ENCODE peak calls at places on chromosomes 16 and 17, in four cellular contexts. One of them, this sample, is unnamed.

GRCh38 chr17:33560165-33560564 is 267.1 kb upstream of the ASIC2 start:
- DNase-seq in K562: no peak
- DNase-seq in HepG2: no peak
- DNase-seq in GM12878: no peak
- DNase-seq in this sample: no peak

GRCh38 chr16:17373533-17373932 is 97.2 kb downstream of the XYLT1 start:
- DNase-seq in K562: no peak
- DNase-seq in HepG2: no peak
- DNase-seq in GM12878: no peak
- DNase-seq in this sample: no peak

GRCh38 chr16:27107185-27107592 is 40.5 kb downstream of the C16orf82 start:
- DNase-seq in K562: peak; percentile 39
- DNase-seq in HepG2: no peak
- DNase-seq in GM12878: no peak
- DNase-seq in this sample: no peak

GRCh38 chr17:66676421-66676820 is 158.5 kb upstream of the CACNG5 start:
- DNase-seq in K562: no peak
- DNase-seq in HepG2: no peak
- DNase-seq in GM12878: no peak
- DNase-seq in this sample: no peak

GRCh38 chr16:68707341-68708152 is 29.5 kb upstream of the CDH1 start:
- DNase-seq in K562: peak; percentile 56
- DNase-seq in HepG2: peak; percentile 81
- DNase-seq in GM12878: no peak
- DNase-seq in this sample: peak; percentile 67

GRCh38 chr17:6413073-6413472 is 21.8 kb downstream of the AIPL1 start:
- DNase-seq in K562: peak; percentile 52
- DNase-seq in HepG2: peak; percentile 40
- DNase-seq in GM12878: no peak
- DNase-seq in this sample: no peak

GRCh38 chr16:78686601-78687000 is 587.1 kb downstream of the WWOX start:
- DNase-seq in K562: no peak
- DNase-seq in HepG2: no peak
- DNase-seq in GM12878: no peak
- DNase-seq in this sample: no peak

GRCh38 chr17:44707755-44708400 is 587 bp upstream of the DBF4B start:
- DNase-seq in K562: peak; percentile 27
- DNase-seq in HepG2: no peak
- DNase-seq in GM12878: no peak
- DNase-seq in this sample: no peak

GRCh38 chr16:29899516-29900101 is at the start of gene SEZ6L2:
- DNase-seq in K562: peak; percentile 74
- DNase-seq in HepG2: peak; percentile 94
- DNase-seq in GM12878: no peak
- DNase-seq in this sample: peak; percentile 90

GRCh38 chr17:21392257-21392656 is 16.1 kb downstream of the KCNJ12 start:
- DNase-seq in K562: no peak
- DNase-seq in HepG2: no peak
- DNase-seq in GM12878: no peak
- DNase-seq in this sample: no peak

GRCh38 chr16:20822451-20823128 is 16.3 kb downstream of the REXO5 start:
- DNase-seq in K562: no peak
- DNase-seq in HepG2: no peak
- DNase-seq in GM12878: no peak
- DNase-seq in this sample: no peak

GRCh38 chr17:28347261-28347891 is 10.0 kb downstream of the POLDIP2 start:
- DNase-seq in K562: no peak
- DNase-seq in HepG2: no peak
- DNase-seq in GM12878: no peak
- DNase-seq in this sample: no peak

GRCh38 chr16:47358816-47359215 is 102.0 kb downstream of the ITFG1 start:
- DNase-seq in K562: no peak
- DNase-seq in HepG2: no peak
- DNase-seq in GM12878: no peak
- DNase-seq in this sample: no peak

GRCh38 chr16:15553313-15554088 is 89.5 kb downstream of the MARF1 start:
- DNase-seq in K562: no peak
- DNase-seq in HepG2: no peak
- DNase-seq in GM12878: no peak
- DNase-seq in this sample: no peak

GRCh38 chr17:8695241-8695640 is 49.4 kb downstream of the CCDC42 start:
- DNase-seq in K562: no peak
- DNase-seq in HepG2: no peak
- DNase-seq in GM12878: no peak
- DNase-seq in this sample: no peak

GRCh38 chr17:50768348-50768761 is 1.0 kb upstream of the ANKRD40CL start:
- DNase-seq in K562: peak; percentile 5
- DNase-seq in HepG2: peak; percentile 38
- DNase-seq in GM12878: no peak
- DNase-seq in this sample: no peak

GRCh38 chr17:5467416-5467815 is 1.4 kb downstream of the DHX33 start:
- DNase-seq in K562: no peak
- DNase-seq in HepG2: no peak
- DNase-seq in GM12878: no peak
- DNase-seq in this sample: no peak

GRCh38 chr17:50452627-50453300 is 15.9 kb downstream of the CHAD start:
- DNase-seq in K562: no peak
- DNase-seq in HepG2: no peak
- DNase-seq in GM12878: peak; percentile 8
- DNase-seq in this sample: no peak

GRCh38 chr16:75088226-75088625 is 28.4 kb downstream of the LDHD start:
- DNase-seq in K562: no peak
- DNase-seq in HepG2: no peak
- DNase-seq in GM12878: no peak
- DNase-seq in this sample: no peak

GRCh38 chr17:78615631-78616030 is 38.4 kb upstream of the DNAH17 start:
- DNase-seq in K562: no peak
- DNase-seq in HepG2: no peak
- DNase-seq in GM12878: no peak
- DNase-seq in this sample: no peak

GRCh38 chr17:42428141-42428944 is 5.3 kb upstream of the CAVIN1 start:
- DNase-seq in K562: no peak
- DNase-seq in HepG2: peak; percentile 91
- DNase-seq in GM12878: no peak
- DNase-seq in this sample: peak; percentile 59

GRCh38 chr16:64406661-64407267 is 715.1 kb downstream of the CDH11 start:
- DNase-seq in K562: no peak
- DNase-seq in HepG2: no peak
- DNase-seq in GM12878: no peak
- DNase-seq in this sample: no peak

GRCh38 chr17:45709889-45710288 is 74.2 kb upstream of the CRHR1 start:
- DNase-seq in K562: no peak
- DNase-seq in HepG2: no peak
- DNase-seq in GM12878: no peak
- DNase-seq in this sample: peak; percentile 32

GRCh38 chr17:7989781-7990655 is 12.4 kb upstream of the GUCY2D start:
- DNase-seq in K562: peak; percentile 82
- DNase-seq in HepG2: peak; percentile 44
- DNase-seq in GM12878: peak; percentile 49
- DNase-seq in this sample: peak; percentile 97

GRCh38 chr17:34356194-34356593 is at the start of gene CCL13:
- DNase-seq in K562: no peak
- DNase-seq in HepG2: no peak
- DNase-seq in GM12878: no peak
- DNase-seq in this sample: no peak

GRCh38 chr16:81610144-81610842 is 165.7 kb downstream of the CMIP start:
- DNase-seq in K562: no peak
- DNase-seq in HepG2: no peak
- DNase-seq in GM12878: no peak
- DNase-seq in this sample: no peak

GRCh38 chr17:76659928-76660614 is 16.5 kb upstream of the ST6GALNAC1 start:
- DNase-seq in K562: peak; percentile 69
- DNase-seq in HepG2: no peak
- DNase-seq in GM12878: no peak
- DNase-seq in this sample: no peak

GRCh38 chr17:75588546-75589016 is 981 bp downstream of the MYO15B start:
- DNase-seq in K562: no peak
- DNase-seq in HepG2: no peak
- DNase-seq in GM12878: no peak
- DNase-seq in this sample: peak; percentile 46

GRCh38 chr17:72927146-72927545 is 165.3 kb downstream of the SLC39A11 start:
- DNase-seq in K562: no peak
- DNase-seq in HepG2: no peak
- DNase-seq in GM12878: no peak
- DNase-seq in this sample: no peak

GRCh38 chr17:51765558-51766145 is 392.9 kb downstream of the CA10 start:
- DNase-seq in K562: no peak
- DNase-seq in HepG2: no peak
- DNase-seq in GM12878: no peak
- DNase-seq in this sample: no peak

GRCh38 chr17:51768706-51769105 is 389.8 kb downstream of the CA10 start:
- DNase-seq in K562: no peak
- DNase-seq in HepG2: no peak
- DNase-seq in GM12878: no peak
- DNase-seq in this sample: no peak

GRCh38 chr17:51767287-51767686 is 391.2 kb downstream of the CA10 start:
- DNase-seq in K562: no peak
- DNase-seq in HepG2: no peak
- DNase-seq in GM12878: no peak
- DNase-seq in this sample: no peak

GRCh38 chr17:51770031-51770759 is 388.3 kb downstream of the CA10 start:
- DNase-seq in K562: no peak
- DNase-seq in HepG2: no peak
- DNase-seq in GM12878: no peak
- DNase-seq in this sample: no peak

GRCh38 chr17:51769231-51769630 is 389.3 kb downstream of the CA10 start:
- DNase-seq in K562: no peak
- DNase-seq in HepG2: no peak
- DNase-seq in GM12878: no peak
- DNase-seq in this sample: no peak
- TF ChIP-seq TCF7 in K562: no peak
- TF ChIP-seq TCF7 in HepG2: no peak
- TF ChIP-seq TCF7 in GM12878: no peak
- TF ChIP-seq TCF7 in this sample: no peak

DNA sequence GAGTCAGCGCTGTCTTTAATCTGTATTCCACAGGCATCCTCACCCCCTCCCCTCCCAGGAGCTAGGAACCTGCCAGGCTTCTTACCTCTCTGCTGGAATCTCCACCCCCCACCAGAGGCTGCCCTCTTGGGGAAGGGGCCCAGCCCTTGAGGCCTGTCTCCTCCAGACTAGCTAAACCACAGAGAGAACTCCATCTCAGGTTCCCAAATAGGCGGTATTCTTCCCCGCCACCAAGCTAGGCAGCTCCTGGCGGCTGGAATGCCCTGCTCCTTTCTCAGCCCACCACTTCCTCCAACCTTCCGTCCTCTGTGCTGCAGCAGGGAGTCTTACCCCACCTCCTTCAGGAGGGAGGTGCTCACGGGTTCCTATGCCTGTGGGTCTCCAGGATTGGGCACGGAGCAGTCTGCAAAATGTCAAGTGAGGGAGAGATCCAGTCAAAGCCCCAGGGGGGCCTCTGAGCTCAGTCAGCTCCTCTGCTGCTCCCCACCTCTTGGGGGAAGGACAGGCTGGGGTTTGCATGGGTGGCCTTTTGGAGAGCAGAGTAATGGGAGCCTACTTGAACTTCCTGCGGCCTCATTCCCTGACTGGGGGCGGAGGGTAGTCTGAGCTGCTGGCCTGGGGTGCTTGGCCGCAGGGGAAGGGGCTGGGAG is 55.7 kb downstream of the SREBF1 start:
- DNase-seq in K562: no peak
- DNase-seq in HepG2: no peak
- DNase-seq in GM12878: no peak
- DNase-seq in this sample: peak; percentile 71
- TF ChIP-seq ESRRA in K562: no peak
- TF ChIP-seq ESRRA in HepG2: no peak
- TF ChIP-seq ESRRA in GM12878: no peak
- TF ChIP-seq ESRRA in this sample: no peak

DNA sequence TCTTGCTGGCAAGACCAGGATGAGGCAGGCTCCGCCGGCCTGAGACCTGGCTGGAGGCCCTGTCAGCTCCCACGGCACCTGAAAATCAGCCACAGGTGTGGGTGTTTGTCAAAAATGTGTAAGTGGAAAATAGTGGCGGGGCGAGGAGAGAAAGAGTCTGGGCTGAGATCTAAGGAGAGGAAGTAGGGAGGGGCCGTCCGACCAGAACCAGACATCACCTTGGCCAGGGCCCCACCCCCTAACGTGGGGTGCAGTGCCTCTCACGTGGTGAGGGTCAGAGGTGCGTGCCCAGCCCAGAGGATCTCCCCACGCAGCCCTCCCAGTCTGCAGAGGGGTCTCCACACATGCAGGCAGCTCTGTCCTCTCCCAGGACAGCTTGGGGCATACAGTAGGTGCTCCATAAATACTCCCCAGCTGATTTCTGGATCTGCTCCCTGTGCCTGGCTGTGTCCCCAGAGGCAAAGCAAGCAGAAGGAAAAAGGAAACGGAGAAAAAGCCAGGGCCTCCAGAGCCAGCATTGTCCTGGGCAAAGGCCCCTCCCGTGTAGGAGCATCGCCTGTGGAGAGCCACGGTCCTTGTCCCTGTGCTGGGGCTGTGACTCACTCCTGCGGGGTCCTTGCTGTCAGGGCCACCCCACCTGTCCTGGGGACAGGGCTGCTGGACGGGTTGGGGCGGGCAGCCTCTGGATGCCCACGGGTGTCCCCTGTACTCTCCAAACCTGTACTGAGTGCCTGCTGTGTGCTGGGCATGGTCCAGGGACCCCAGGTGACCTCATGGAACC is 16.7 kb downstream of the ZFPM1 start:
- DNase-seq in K562: no peak
- DNase-seq in HepG2: no peak
- DNase-seq in GM12878: no peak
- DNase-seq in this sample: no peak
- TF ChIP-seq TCF7 in K562: no peak
- TF ChIP-seq TCF7 in HepG2: no peak
- TF ChIP-seq TCF7 in GM12878: no peak
- TF ChIP-seq TCF7 in this sample: no peak

GRCh38 chr16:9900576-9900975 is 281.7 kb downstream of the GRIN2A start:
- DNase-seq in K562: no peak
- DNase-seq in HepG2: no peak
- DNase-seq in GM12878: no peak
- DNase-seq in this sample: no peak

GRCh38 chr16:9908613-9909012 is 273.6 kb downstream of the GRIN2A start:
- DNase-seq in K562: no peak
- DNase-seq in HepG2: no peak
- DNase-seq in GM12878: no peak
- DNase-seq in this sample: no peak

GRCh38 chr16:9909072-9909471 is 273.2 kb downstream of the GRIN2A start:
- DNase-seq in K562: no peak
- DNase-seq in HepG2: no peak
- DNase-seq in GM12878: no peak
- DNase-seq in this sample: no peak

GRCh38 chr16:9906218-9906617 is 276.0 kb downstream of the GRIN2A start:
- DNase-seq in K562: no peak
- DNase-seq in HepG2: no peak
- DNase-seq in GM12878: no peak
- DNase-seq in this sample: no peak

DNA sequence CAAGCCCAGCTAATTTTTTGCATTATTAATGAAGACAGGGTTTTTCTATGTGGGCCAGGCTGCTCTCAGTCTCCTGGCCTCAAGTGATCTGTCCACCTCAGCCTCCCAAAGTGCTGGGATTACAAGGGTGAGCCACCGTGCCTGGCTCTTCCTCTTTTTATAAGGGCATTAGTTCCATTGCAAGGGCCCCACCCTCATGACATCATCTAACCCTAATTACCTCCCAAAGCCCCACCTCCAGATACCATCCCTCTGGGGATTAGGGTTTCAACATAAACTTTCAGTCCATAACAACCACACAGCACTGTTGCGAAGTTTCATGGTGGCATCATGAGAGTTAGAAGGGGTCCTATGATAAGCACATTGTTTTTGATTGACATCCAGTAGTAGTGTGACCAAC is 277.7 kb downstream of the GRIN2A start:
- DNase-seq in K562: no peak
- DNase-seq in HepG2: no peak
- DNase-seq in GM12878: no peak
- DNase-seq in this sample: no peak
- TF ChIP-seq ESRRA in K562: no peak
- TF ChIP-seq ESRRA in HepG2: no peak
- TF ChIP-seq ESRRA in GM12878: no peak
- TF ChIP-seq ESRRA in this sample: no peak